ENCODE peak calls at places on chromosomes 13 and 19, in five cellular contexts. One of them, this sample, is unnamed. For H3F3A, the result is how much of the 10 kb centered on the place peaks cover.

GRCh38 chr13:100442095-100442832 is 146.3 kb downstream of the GGACT start:
- DNase-seq in neural progenitor cell: no peak
- DNase-seq in GM23338: peak
- DNase-seq in PC-9: no peak
- DNase-seq in PC-3: no peak
- DNase-seq in this sample: no peak

GRCh38 chr19:2333027-2333806 is 4.7 kb downstream of the SPPL2B start:
- DNase-seq in neural progenitor cell: no peak
- DNase-seq in GM23338: no peak
- DNase-seq in PC-9: no peak
- DNase-seq in PC-3: no peak
- DNase-seq in this sample: no peak

GRCh38 chr13:81929988-81930387 is 1589.1 kb upstream of the SPRY2 start:
- DNase-seq in neural progenitor cell: peak
- DNase-seq in GM23338: peak
- DNase-seq in PC-9: no peak
- DNase-seq in PC-3: peak
- DNase-seq in this sample: peak

GRCh38 chr13:50810998-50811397 is 32.5 kb downstream of the DLEU7 start:
- DNase-seq in neural progenitor cell: no peak
- DNase-seq in GM23338: no peak
- DNase-seq in PC-9: no peak
- DNase-seq in PC-3: no peak
- DNase-seq in this sample: no peak

GRCh38 chr13:66214467-66214866 is 1015.7 kb downstream of the PCDH9 start:
- DNase-seq in neural progenitor cell: no peak
- DNase-seq in GM23338: no peak
- DNase-seq in PC-9: no peak
- DNase-seq in PC-3: no peak
- DNase-seq in this sample: no peak

GRCh38 chr19:7976461-7976860 is 29.0 kb downstream of the ELAVL1 start:
- DNase-seq in neural progenitor cell: no peak
- DNase-seq in GM23338: no peak
- DNase-seq in PC-9: no peak
- DNase-seq in PC-3: no peak
- DNase-seq in this sample: no peak

GRCh38 chr13:30845297-30846214 is 60.5 kb upstream of the MEDAG start:
- DNase-seq in neural progenitor cell: no peak
- DNase-seq in GM23338: no peak
- DNase-seq in PC-9: no peak
- DNase-seq in PC-3: no peak
- DNase-seq in this sample: no peak

GRCh38 chr13:46281779-46282178 is 70.1 kb downstream of the LRRC63 start:
- DNase-seq in neural progenitor cell: no peak
- DNase-seq in GM23338: no peak
- DNase-seq in PC-9: no peak
- DNase-seq in PC-3: no peak
- DNase-seq in this sample: no peak

GRCh38 chr13:36362251-36362650 is 16.1 kb upstream of the SPART start:
- DNase-seq in neural progenitor cell: no peak
- DNase-seq in GM23338: no peak
- DNase-seq in PC-9: no peak
- DNase-seq in PC-3: peak
- DNase-seq in this sample: peak

GRCh38 chr19:16893686-16893990 is 4.8 kb downstream of the F2RL3 start:
- DNase-seq in neural progenitor cell: no peak
- DNase-seq in GM23338: no peak
- DNase-seq in PC-9: no peak
- DNase-seq in PC-3: no peak
- DNase-seq in this sample: no peak

GRCh38 chr19:4304509-4305252 is at the start of gene FSD1:
- DNase-seq in neural progenitor cell: peak
- DNase-seq in GM23338: peak
- DNase-seq in PC-9: no peak
- DNase-seq in PC-3: peak
- DNase-seq in this sample: peak

GRCh38 chr13:19345916-19346422 is 164.3 kb upstream of the TUBA3C start:
- DNase-seq in neural progenitor cell: no peak
- DNase-seq in GM23338: no peak
- DNase-seq in PC-9: no peak
- DNase-seq in PC-3: no peak
- DNase-seq in this sample: no peak
- H3K4me3 ChIP-seq in neural progenitor cell: no peak
- H3K4me3 ChIP-seq in GM23338: no peak
- H3K4me3 ChIP-seq in PC-9: no peak
- H3K4me3 ChIP-seq in PC-3: no peak
- H3K4me3 ChIP-seq in this sample: no peak

GRCh38 chr19:6061420-6062130 is 48.7 kb downstream of the RFX2 start:
- DNase-seq in neural progenitor cell: no peak
- DNase-seq in GM23338: no peak
- DNase-seq in PC-9: no peak
- DNase-seq in PC-3: no peak
- DNase-seq in this sample: no peak
- TF ChIP-seq EZH2 in neural progenitor cell: no peak
- TF ChIP-seq EZH2 in GM23338: no peak
- TF ChIP-seq EZH2 in PC-9: no peak
- TF ChIP-seq EZH2 in PC-3: no peak
- TF ChIP-seq EZH2 in this sample: no peak

GRCh38 chr19:6519289-6519688 is 11.5 kb upstream of the TNFSF9 start:
- DNase-seq in neural progenitor cell: no peak
- DNase-seq in GM23338: no peak
- DNase-seq in PC-9: no peak
- DNase-seq in PC-3: peak
- DNase-seq in this sample: peak

GRCh38 chr19:6522712-6523111 is 8.1 kb upstream of the TNFSF9 start:
- DNase-seq in neural progenitor cell: no peak
- DNase-seq in GM23338: no peak
- DNase-seq in PC-9: no peak
- DNase-seq in PC-3: no peak
- DNase-seq in this sample: no peak

GRCh38 chr19:6516659-6517291 is 14.1 kb upstream of the TNFSF9 start:
- DNase-seq in neural progenitor cell: peak
- DNase-seq in GM23338: peak
- DNase-seq in PC-9: peak
- DNase-seq in PC-3: peak
- DNase-seq in this sample: peak

GRCh38 chr19:6524326-6524725 is 6.5 kb upstream of the TNFSF9 start:
- DNase-seq in neural progenitor cell: no peak
- DNase-seq in GM23338: no peak
- DNase-seq in PC-9: no peak
- DNase-seq in PC-3: no peak
- DNase-seq in this sample: no peak

DNA sequence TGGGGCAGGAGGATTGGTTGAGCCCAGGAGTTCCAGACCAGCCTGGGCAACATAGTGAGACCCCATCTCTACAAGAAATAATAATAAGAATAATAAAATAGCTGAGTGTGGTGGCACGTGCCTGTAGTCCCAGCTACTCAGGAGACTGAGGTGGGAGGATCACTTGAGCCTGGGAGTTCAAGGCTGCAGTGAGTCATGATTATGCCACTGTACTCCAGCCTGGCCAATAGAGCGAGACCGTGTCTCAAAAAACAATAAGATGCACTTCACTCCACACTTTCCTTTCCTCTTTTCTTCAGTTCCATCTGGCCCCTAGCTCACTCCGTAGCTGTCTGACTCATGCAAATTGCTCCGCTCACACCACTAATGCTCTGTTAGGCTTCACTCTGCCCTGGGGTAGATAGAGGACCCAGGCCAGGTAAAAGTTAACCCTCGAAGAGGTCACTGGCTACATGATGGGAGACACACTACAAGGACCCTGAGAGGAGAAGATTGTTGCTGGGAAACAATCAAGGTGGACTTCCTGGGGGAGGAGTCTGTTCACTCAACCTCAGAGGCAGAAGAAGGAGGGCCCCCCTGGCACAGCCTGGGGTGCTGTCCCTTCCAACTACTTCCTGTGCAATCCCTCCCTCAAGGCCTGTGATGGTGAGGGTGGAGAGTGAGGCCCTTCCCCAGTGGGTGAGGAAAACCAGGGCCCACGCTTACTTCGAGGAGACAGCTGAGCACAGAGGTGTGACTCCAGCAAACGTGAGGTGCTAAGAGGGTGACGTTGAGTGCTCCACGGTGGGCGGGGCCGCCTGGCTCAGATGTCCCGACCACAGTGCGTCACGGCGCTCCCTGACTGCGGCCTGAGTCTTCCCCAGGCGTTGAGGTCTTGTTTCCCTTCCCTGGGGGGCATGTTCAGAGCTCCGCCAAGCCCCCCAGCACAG is 8.8 kb upstream of the TNFSF9 start:
- DNase-seq in neural progenitor cell: no peak
- DNase-seq in GM23338: peak
- DNase-seq in PC-9: no peak
- DNase-seq in PC-3: no peak
- DNase-seq in this sample: peak
- H3F3A ChIP-seq in neural progenitor cell: under half
- H3F3A ChIP-seq in GM23338: under half
- H3F3A ChIP-seq in PC-9: under half
- H3F3A ChIP-seq in PC-3: under half
- H3F3A ChIP-seq in this sample: under half

DNA sequence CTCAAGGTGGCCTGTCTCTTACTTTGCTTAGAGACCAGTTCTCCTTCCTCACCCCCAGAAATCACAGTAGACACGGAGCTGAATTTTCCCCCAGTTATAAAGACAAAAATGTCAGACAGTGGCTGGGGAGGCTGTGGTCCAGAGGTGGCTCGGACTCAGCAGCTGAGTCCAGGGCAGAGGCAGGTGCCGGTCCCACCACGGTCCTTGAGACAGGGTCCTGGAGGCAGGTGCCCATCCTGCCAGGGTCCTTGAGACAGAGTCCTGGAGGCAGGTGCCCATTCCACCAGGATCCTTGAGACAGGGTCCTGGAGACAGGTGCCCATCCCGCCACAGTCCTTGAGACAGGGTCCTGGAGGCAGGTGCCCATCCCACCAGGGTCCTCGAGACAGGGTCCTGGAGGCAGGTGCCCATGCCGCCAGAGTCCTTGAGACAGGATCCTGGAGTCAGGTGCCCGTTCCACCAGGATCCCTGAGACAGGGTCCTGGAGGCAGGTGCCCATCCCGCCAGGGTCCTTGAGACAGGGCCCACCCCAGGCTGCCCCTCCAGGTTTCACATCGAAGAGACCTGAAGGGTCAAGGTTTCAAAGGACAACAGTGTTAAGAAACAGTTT is 23.1 kb downstream of the PEPD start:
- DNase-seq in neural progenitor cell: no peak
- DNase-seq in GM23338: no peak
- DNase-seq in PC-9: no peak
- DNase-seq in PC-3: no peak
- DNase-seq in this sample: no peak
- H3K4me3 ChIP-seq in neural progenitor cell: no peak
- H3K4me3 ChIP-seq in GM23338: no peak
- H3K4me3 ChIP-seq in PC-9: no peak
- H3K4me3 ChIP-seq in PC-3: no peak
- H3K4me3 ChIP-seq in this sample: no peak